ENCODE peak calls at places on chromosomes 4 and X, in six cellular contexts. I, A, S, G, F and V are unnamed samples.

GRCh38 chrX:107654778-107655761 is 26.8 kb downstream of the PRPS1 start:
- DNase-seq in F (peak), I (peak), A (peak), G (peak), S (no peak), V (peak)

GRCh38 chr4:147096667-147097604 is 151.3 kb upstream of the TTC29 start:
- DNase-seq in S (no peak), G (peak), A (peak), F (peak), I (peak), V (peak)

GRCh38 chrX:13899607-13900006 is 82.7 kb upstream of the GPM6B start:
- DNase-seq in A (peak), F (no peak), S (no peak), I (peak), G (no peak), V (no peak)

GRCh38 chrX:38426785-38427184 is 74.4 kb downstream of the OTC start:
- DNase-seq in A (peak), G (no peak), I (peak), S (no peak), F (no peak), V (peak)

GRCh38 chrX:13742397-13743176 is 8.0 kb downstream of the OFD1 start:
- DNase-seq in F (no peak), I (no peak), S (peak), A (no peak), G (peak), V (peak)

GRCh38 chr4:8544741-8545438 is 35.3 kb upstream of the GPR78 start:
- DNase-seq in I (no peak), A (no peak), S (no peak), F (no peak), G (no peak), V (peak)

GRCh38 chrX:16946361-16946964 is at the start of gene REPS2:
- DNase-seq in A (peak), F (peak), I (peak), S (no peak), G (peak), V (peak)

GRCh38 chr4:180058731-180059215 is 2184.4 kb upstream of the TENM3 start:
- DNase-seq in I (peak), A (no peak), F (no peak), G (no peak), S (no peak), V (peak)

GRCh38 chr4:157997296-157997695 is 175.5 kb downstream of the GASK1B start:
- DNase-seq in F (no peak), G (peak), S (no peak), I (no peak), A (no peak), V (no peak)

GRCh38 chr4:185657191-185657590 is 121.9 kb upstream of the PDLIM3 start:
- DNase-seq in A (no peak), F (no peak), S (no peak), I (no peak), G (no peak), V (no peak)

GRCh38 chrX:38232287-38232686 is 11.6 kb upstream of the SRPX start:
- DNase-seq in G (no peak), F (no peak), A (no peak), I (no peak), S (no peak), V (no peak)

GRCh38 chr4:41135761-41136160 is 78.6 kb downstream of the APBB2 start:
- DNase-seq in I (no peak), F (no peak), A (no peak), G (no peak), S (no peak), V (no peak)

GRCh38 chr4:123381996-123382395 is 14.6 kb upstream of the SPRY1 start:
- DNase-seq in G (no peak), A (no peak), I (no peak), F (no peak), S (no peak), V (no peak)

GRCh38 chr4:141761926-141762325 is 125.5 kb downstream of the IL15 start:
- DNase-seq in A (no peak), F (no peak), G (no peak), I (no peak), S (no peak), V (no peak)

GRCh38 chrX:106874075-106874474 is 29.1 kb downstream of the RIPPLY1 start:
- DNase-seq in I (peak), S (no peak), A (peak), G (peak), F (no peak), V (peak)

GRCh38 chr4:54091637-54092404 is 8.1 kb upstream of the GSX2 start:
- DNase-seq in I (peak), F (peak), S (peak), G (peak), A (peak), V (peak)

GRCh38 chr4:38601244-38601915 is 62.6 kb upstream of the KLF3 start:
- DNase-seq in G (peak), A (peak), I (peak), F (no peak), S (no peak), V (peak)

GRCh38 chr4:36243355-36244256 is 708 bp downstream of the ARAP2 start:
- DNase-seq in I (peak), F (no peak), S (no peak), G (no peak), A (no peak), V (no peak)

GRCh38 chr4:138864961-138865720 is 150.4 kb upstream of the NOCT start:
- DNase-seq in I (no peak), S (no peak), F (no peak), G (no peak), A (no peak), V (no peak)

GRCh38 chr4:4755306-4755705 is 104.2 kb upstream of the MSX1 start:
- DNase-seq in S (no peak), I (no peak), F (no peak), G (no peak), A (no peak), V (peak)

GRCh38 chr4:23889368-23889767 is 479 bp downstream of the PPARGC1A start:
- DNase-seq in S (no peak), I (no peak), F (no peak), G (no peak), A (no peak), V (no peak)

GRCh38 chr4:23891064-23891421 is 1.2 kb upstream of the PPARGC1A start:
- DNase-seq in F (no peak), A (no peak), G (no peak), S (no peak), I (no peak), V (no peak)

GRCh38 chr4:23888421-23889319 is 1.2 kb downstream of the PPARGC1A start:
- DNase-seq in S (no peak), A (no peak), I (no peak), G (peak), F (no peak), V (no peak)

GRCh38 chr4:23889814-23890269 is at the start of gene PPARGC1A:
- DNase-seq in F (no peak), A (no peak), S (no peak), G (peak), I (no peak), V (peak)

GRCh38 chr4:23890369-23891063 is 669 bp upstream of the PPARGC1A start:
- DNase-seq in G (no peak), A (no peak), I (no peak), F (no peak), S (no peak), V (no peak)
- TF ChIP-seq MYC in G (no peak), A (no peak), I (no peak), F (no peak), S (no peak), V (no peak)

DNA sequence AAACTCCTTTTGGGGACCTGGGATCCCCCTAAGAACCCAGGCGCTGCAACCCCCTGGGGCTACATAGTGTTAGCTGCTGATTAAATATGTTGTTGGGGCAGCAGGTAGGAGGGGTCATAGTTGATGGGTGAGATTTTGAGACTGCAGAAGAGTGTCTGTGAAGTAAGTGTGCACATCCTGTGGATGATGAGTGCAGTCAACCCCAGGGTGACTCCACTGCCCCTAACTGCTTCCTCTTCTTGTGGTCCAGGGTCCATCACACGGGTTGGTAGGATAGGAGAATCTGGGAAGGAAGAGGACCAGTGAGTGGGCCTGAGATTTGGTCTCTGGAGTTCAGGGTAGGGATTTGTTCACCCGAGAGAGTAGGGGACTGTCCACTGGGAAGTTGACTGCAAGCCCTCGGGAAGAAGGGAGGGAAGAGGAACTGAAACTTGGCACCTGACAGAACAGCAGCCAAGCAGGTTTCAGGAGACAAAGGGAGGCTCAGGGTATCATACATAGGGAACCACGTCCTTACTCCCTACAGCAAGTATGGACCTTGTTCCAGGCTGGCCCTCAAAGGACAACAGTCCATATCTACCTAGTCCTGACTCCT is 8.5 kb downstream of the DLG3 start:
- DNase-seq in G (no peak), I (no peak), F (no peak), A (no peak), S (no peak), V (no peak)
- TF ChIP-seq MAX in G (no peak), I (no peak), F (no peak), A (no peak), S (no peak), V (no peak)

DNA sequence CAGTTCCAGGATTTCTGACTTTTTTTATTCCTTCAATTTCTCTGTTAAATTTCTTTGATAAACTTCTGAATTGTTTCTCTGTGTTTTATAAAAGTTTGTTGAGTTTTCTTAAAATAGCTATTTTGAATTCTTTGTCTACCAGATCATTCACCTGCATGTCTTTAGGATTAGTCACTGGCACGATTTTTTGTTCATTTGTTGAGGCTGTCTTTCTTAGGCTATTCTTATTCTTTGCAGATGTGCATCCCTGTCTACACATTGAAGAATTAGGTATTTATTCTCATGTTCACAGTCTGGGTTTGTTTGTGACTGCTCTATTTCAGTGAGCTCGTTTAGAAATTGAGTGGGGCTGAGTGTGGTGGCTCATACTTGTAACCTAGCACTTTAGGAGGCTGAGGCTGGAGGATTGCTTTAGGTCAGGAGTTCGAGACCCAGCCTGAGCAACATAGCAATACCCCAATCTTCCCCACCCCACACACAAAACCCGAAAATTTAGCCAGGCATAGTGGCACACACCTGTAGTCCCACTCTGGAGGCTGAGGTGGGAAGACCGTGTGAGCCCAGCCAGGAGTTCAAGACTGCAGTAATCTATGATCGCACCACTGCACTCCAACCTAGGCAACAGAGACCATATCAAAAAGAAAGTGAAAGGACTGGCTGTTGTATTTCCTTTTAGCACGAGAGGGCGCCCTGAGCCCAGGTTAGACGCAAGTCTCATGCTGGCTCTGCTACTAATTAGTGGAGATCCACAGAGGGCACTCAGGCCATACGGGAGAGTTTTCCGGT is 42.0 kb downstream of the F8 start:
- DNase-seq in A (peak), S (peak), G (peak), I (peak), F (peak), V (peak)
- H3K4me3 ChIP-seq in A (no peak), S (peak), G (peak), I (peak), F (peak), V (peak)

DNA sequence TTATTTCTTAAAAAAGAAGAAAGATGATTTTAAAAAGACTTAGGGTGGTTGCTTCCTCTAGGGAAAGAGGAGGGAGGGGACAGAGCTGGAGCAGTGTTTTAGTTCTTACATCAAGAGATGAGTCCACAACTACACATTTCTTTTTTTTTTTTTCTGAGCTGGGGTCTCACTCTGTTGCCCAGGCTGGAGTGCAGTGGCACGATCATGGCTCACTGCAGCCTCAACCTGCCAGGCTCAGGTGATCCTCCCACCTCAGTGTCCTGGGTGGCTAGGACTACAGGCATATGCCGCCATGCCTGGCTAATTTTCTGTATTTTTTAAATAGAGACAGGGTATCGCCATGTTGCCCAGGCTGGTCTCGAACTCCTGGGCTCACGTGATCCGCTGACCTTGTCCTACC is 17.2 kb downstream of the SH3KBP1 start:
- DNase-seq in S (no peak), F (no peak), G (no peak), A (no peak), I (no peak), V (no peak)
- TF ChIP-seq MYC in S (no peak), F (no peak), G (no peak), A (no peak), I (no peak), V (no peak)

GRCh38 chrX:24231169-24231568 is 81.6 kb downstream of the ZFX start:
- DNase-seq in G (no peak), A (peak), S (no peak), I (peak), F (peak), V (peak)
- TF ChIP-seq MAX in G (no peak), A (no peak), S (no peak), I (no peak), F (no peak), V (no peak)

GRCh38 chrX:101262590-101262989 is 28.5 kb downstream of the TAF7L start:
- DNase-seq in F (no peak), I (no peak), G (no peak), S (no peak), A (no peak), V (no peak)

GRCh38 chrX:101252634-101253033 is 33.0 kb downstream of the DRP2 start:
- DNase-seq in F (no peak), I (no peak), G (no peak), S (no peak), A (no peak), V (no peak)

GRCh38 chrX:101260435-101260834 is 30.7 kb downstream of the TAF7L start:
- DNase-seq in F (peak), G (peak), S (no peak), I (peak), A (peak), V (peak)

GRCh38 chrX:101258260-101258581 is 32.9 kb downstream of the TAF7L start:
- DNase-seq in F (no peak), G (no peak), A (no peak), S (no peak), I (no peak), V (no peak)

GRCh38 chrX:101257448-101258259 is 33.5 kb downstream of the TAF7L start:
- DNase-seq in A (no peak), S (no peak), I (no peak), G (peak), F (no peak), V (peak)
- H3K4me3 ChIP-seq in A (no peak), S (no peak), I (no peak), G (no peak), F (no peak), V (no peak)

GRCh38 chr4:20311863-20312262 is 60.2 kb downstream of the SLIT2 start:
- DNase-seq in G (no peak), A (no peak), S (no peak), F (no peak), I (no peak), V (no peak)
- TF ChIP-seq MYC in G (no peak), A (no peak), S (no peak), F (no peak), I (no peak), V (no peak)